ENCODE peak calls at places on chromosomes 5 and 9, in six cellular contexts. A, B, L, U, C and P are unnamed samples.

GRCh38 chr5:104299998-104300706 is 737.6 kb upstream of the NUDT12 start:
- DNase-seq in A (no peak), B (no peak), L (no peak), U (no peak), C (no peak), P (no peak)

GRCh38 chr9:123334639-123335038 is 21.4 kb upstream of the CRB2 start:
- DNase-seq in A (no peak), B (no peak), L (no peak), U (no peak), C (no peak), P (no peak)

GRCh38 chr5:2864515-2864914 is 113.0 kb upstream of the IRX2 start:
- DNase-seq in A (no peak), B (no peak), L (no peak), U (no peak), C (no peak), P (no peak)

GRCh38 chr5:142445266-142445665 is 120.4 kb upstream of the SPRY4 start:
- DNase-seq in A (no peak), B (no peak), L (peak; percentile 48), U (no peak), C (no peak), P (no peak)

GRCh38 chr5:125439243-125439642 is 692.8 kb upstream of the ZNF608 start:
- DNase-seq in A (no peak), B (no peak), L (no peak), U (no peak), C (no peak), P (no peak)

GRCh38 chr5:93601433-93602175 is 18.6 kb downstream of the NR2F1 start:
- DNase-seq in A (no peak), B (no peak), L (peak; percentile 91), U (no peak), C (no peak), P (no peak)

GRCh38 chr5:111143910-111144309 is 51.8 kb downstream of the WDR36 start:
- DNase-seq in A (peak; percentile 88), B (peak; percentile 19), L (peak; percentile 73), U (peak; percentile 25), C (peak; percentile 17), P (peak; percentile 71)

GRCh38 chr9:132116583-132116982 is 36.9 kb upstream of the MED27 start:
- DNase-seq in A (no peak), B (no peak), L (no peak), U (no peak), C (no peak), P (no peak)

GRCh38 chr9:114348906-114349482 is 19.3 kb downstream of the ORM2 start:
- DNase-seq in A (peak; percentile 73), B (no peak), L (peak; percentile 99), U (peak; percentile 46), C (peak; percentile 66), P (peak; percentile 48)

GRCh38 chr9:137611623-137612609 is 6.4 kb downstream of the ARRDC1 start:
- DNase-seq in A (peak; percentile 56), B (peak; percentile 84), L (peak; percentile 73), U (no peak), C (peak; percentile 87), P (no peak)

GRCh38 chr5:67165524-67166459 is 30.8 kb downstream of the CD180 start:
- DNase-seq in A (peak; percentile 82), B (peak; percentile 79), L (peak; percentile 61), U (peak; percentile 75), C (peak; percentile 73), P (peak; percentile 87)

GRCh38 chr5:380701-381309 is 59.3 kb downstream of the AHRR start:
- DNase-seq in A (no peak), B (no peak), L (no peak), U (no peak), C (peak; percentile 12), P (peak; percentile 23)

GRCh38 chr9:108816037-108816436 is 39.7 kb downstream of the ACTL7B start:
- DNase-seq in A (no peak), B (no peak), L (no peak), U (no peak), C (no peak), P (no peak)

GRCh38 chr5:179870403-179870903 is 11.8 kb upstream of the MRNIP start:
- DNase-seq in A (peak; percentile 78), B (peak; percentile 38), L (peak; percentile 52), U (no peak), C (no peak), P (peak; percentile 34)

GRCh38 chr9:83472221-83472665 is 66.0 kb downstream of the FRMD3 start:
- DNase-seq in A (no peak), B (no peak), L (peak; percentile 1), U (no peak), C (no peak), P (no peak)

GRCh38 chr9:107894572-107895261 is 405.1 kb upstream of the KLF4 start:
- DNase-seq in A (peak; percentile 51), B (no peak), L (peak; percentile 93), U (no peak), C (no peak), P (no peak)

GRCh38 chr9:127860779-127861178 is 6.3 kb upstream of the ENG start:
- DNase-seq in A (no peak), B (no peak), L (no peak), U (no peak), C (no peak), P (no peak)

GRCh38 chr5:146205499-146206202 is 2.2 kb downstream of the RBM27 start:
- DNase-seq in A (no peak), B (no peak), L (no peak), U (no peak), C (no peak), P (no peak)

GRCh38 chr5:150020249-150020648 is 19.7 kb downstream of the HMGXB3 start:
- DNase-seq in A (no peak), B (no peak), L (no peak), U (no peak), C (no peak), P (no peak)

GRCh38 chr9:18124760-18125159 is 349.2 kb upstream of the ADAMTSL1 start:
- DNase-seq in A (no peak), B (no peak), L (peak; percentile 6), U (no peak), C (no peak), P (no peak)

GRCh38 chr5:96088676-96089075 is 127.0 kb upstream of the ELL2 start:
- DNase-seq in A (no peak), B (no peak), L (no peak), U (no peak), C (no peak), P (no peak)

GRCh38 chr9:92179286-92180002 is 64.2 kb upstream of the SPTLC1 start:
- DNase-seq in A (no peak), B (no peak), L (no peak), U (no peak), C (no peak), P (no peak)

DNA sequence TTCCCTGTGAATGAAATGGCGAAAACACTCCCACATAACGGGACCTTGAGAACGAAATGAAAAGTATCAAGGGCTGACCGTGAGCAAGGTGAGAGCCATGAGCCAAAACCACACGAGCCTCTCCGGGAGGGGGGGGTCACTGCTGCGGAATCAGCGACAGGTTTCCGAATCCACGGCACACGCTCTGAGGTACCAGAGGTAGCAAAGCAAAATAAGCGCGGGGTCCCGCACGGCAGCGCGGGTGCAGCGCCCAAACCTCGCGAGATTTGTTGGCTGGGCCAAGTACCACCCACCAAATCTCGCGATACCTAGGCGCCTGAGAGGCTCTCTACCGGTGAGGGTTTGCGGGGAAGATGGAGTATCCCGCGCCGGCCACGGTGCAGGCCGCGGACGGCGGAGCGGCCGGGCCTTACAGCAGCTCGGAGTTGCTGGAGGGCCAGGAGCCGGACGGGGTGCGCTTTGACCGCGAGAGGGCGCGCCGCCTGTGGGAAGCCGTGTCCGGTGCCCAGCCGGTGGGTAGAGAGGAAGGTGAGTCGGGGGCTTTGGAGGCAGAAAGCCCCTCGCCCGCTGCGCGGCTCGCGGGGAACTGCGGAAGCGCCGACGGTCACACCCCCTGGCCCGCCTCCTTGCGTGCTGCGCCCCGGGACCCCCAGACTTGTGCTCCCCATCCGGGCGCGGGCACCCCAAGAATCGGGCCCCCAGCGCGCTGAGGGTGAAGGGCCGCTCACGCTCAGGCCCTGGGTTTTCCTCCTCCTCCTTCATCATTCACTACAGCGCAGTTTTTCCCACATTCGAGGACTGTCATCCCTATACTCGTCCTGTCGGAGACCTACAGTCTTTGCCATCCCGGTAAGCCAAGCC is at the start of gene ZNF346:
- DNase-seq in A (peak; percentile 93), B (peak; percentile 92), L (peak; percentile 92), U (peak; percentile 88), C (peak; percentile 87), P (peak; percentile 94)
- TF ChIP-seq POLR2A in A (peak; percentile 58), B (peak; percentile 77), L (peak; percentile 82), U (peak; percentile 56), C (no peak), P (peak; percentile 62)

GRCh38 chr5:51382759-51383493 is at the start of gene ISL1:
- DNase-seq in A (no peak), B (peak; percentile 46), L (peak; percentile 55), U (no peak), C (no peak), P (no peak)

GRCh38 chr5:51383494-51384081 is 340 bp downstream of the ISL1 start:
- DNase-seq in A (no peak), B (no peak), L (no peak), U (no peak), C (no peak), P (no peak)

GRCh38 chr5:51380603-51381207 is 2.5 kb upstream of the ISL1 start:
- DNase-seq in A (no peak), B (no peak), L (peak; percentile 4), U (no peak), C (no peak), P (no peak)

GRCh38 chr5:51381801-51382507 is 1.3 kb upstream of the ISL1 start:
- DNase-seq in A (no peak), B (no peak), L (no peak), U (no peak), C (no peak), P (no peak)

DNA sequence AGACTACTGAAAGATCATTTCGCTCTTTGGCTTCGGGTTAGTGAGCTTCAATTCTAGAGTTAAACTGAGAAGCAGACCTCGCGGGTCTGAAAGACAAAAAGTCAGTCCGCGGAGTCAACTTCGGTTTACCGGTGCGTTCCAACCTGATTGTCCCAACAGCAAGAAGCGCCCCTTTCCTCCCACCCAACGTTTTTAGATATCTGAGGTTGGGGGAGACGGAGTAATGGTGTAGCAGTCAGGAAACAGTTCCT is 815 bp upstream of the ISL1 start:
- DNase-seq in A (no peak), B (no peak), L (no peak), U (no peak), C (no peak), P (no peak)
- H3K4me3 ChIP-seq in A (no peak overlapping the region), B (no peak overlapping the region), L (no peak overlapping the region), U (peak overlapping the region; percentile 24), C (no peak overlapping the region), P (peak overlapping the region; percentile 44)

GRCh38 chr5:176533894-176534611 is 3.1 kb downstream of the RNF44 start:
- DNase-seq in A (peak; percentile 69), B (peak; percentile 72), L (peak; percentile 36), U (no peak), C (no peak), P (no peak)
- TF ChIP-seq POLR2A in A (no peak), B (no peak), L (no peak), U (no peak), C (no peak), P (no peak)

DNA sequence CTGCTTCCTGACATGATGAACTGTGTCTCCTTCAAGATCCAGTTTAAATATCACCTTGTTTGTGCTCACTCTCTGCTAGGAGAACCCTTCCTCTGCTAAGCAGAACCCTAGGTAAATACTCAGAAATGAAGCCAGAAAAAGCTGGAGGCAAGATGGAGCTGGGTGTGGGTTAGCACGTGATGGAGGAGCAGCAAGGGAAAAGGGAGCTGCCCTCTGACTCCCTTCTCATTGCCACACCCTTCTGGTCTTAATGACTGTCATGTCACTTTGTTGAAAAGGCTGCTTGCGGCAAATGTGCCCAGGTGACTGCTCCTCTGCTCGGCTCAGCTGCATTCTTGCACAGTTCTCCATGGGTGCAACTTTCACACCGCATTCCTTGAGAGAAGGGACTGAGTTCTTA is 36.3 kb upstream of the TBC1D2 start:
- DNase-seq in A (no peak), B (no peak), L (no peak), U (no peak), C (no peak), P (no peak)
- H3K4me3 ChIP-seq in A (no peak overlapping the region), B (no peak overlapping the region), L (no peak overlapping the region), U (no peak overlapping the region), C (no peak overlapping the region), P (no peak overlapping the region)